ENCODE peak calls at places on chromosome 5, in seven cellular contexts. V is neural progenitor cell; E is Kasumi-1; Z is iPS-NIHi11; S is activated CD4-positive, CD25-positive, alpha-beta regulatory T cell treated with anti-CD3 and anti-CD28 coated beads, Interleukin-2, amount 50 U/mL, for 72 hours; O is tibial nerve; Y is left ventricle myocardium inferior. U is an unnamed sample.

GRCh38 chr5:72234265-72234700 is 85.8 kb downstream of the MRPS27 start:
- DNase-seq in V (no peak), E (peak), Z (no peak), S (no peak), O (no peak), Y (no peak), U (no peak)

GRCh38 chr5:14741721-14742426 is 77.4 kb downstream of the OTULIN start:
- DNase-seq in V (no peak), E (no peak), Z (no peak), S (no peak), O (no peak), Y (no peak), U (no peak)

GRCh38 chr5:102959055-102959454 is 160.9 kb downstream of the GIN1 start:
- DNase-seq in V (no peak), E (no peak), Z (no peak), S (no peak), O (no peak), Y (no peak), U (no peak)

GRCh38 chr5:175542232-175542965 is 64.0 kb downstream of the SFXN1 start:
- DNase-seq in V (no peak), E (no peak), Z (no peak), S (no peak), O (no peak), Y (no peak), U (no peak)

GRCh38 chr5:10525124-10525495 is 38.8 kb upstream of the ANKRD33B start:
- DNase-seq in V (no peak), E (no peak), Z (no peak), S (no peak), O (no peak), Y (no peak), U (no peak)

GRCh38 chr5:153081385-153081784 is 409.1 kb upstream of the GRIA1 start:
- DNase-seq in V (no peak), E (no peak), Z (no peak), S (no peak), O (no peak), Y (no peak), U (no peak)

GRCh38 chr5:29218829-29219228 is 1974.7 kb upstream of the CDH6 start:
- DNase-seq in V (no peak), E (no peak), Z (no peak), S (no peak), O (no peak), Y (no peak), U (no peak)

GRCh38 chr5:36696059-36696673 is 89.8 kb downstream of the SLC1A3 start:
- DNase-seq in V (peak), E (peak), Z (peak), S (no peak), O (peak), Y (peak), U (peak)

GRCh38 chr5:9067129-9067528 is 478.7 kb downstream of the SEMA5A start:
- DNase-seq in V (no peak), E (no peak), Z (no peak), S (no peak), O (no peak), Y (no peak), U (no peak)

GRCh38 chr5:86500947-86501346 is 116.8 kb upstream of the COX7C start:
- DNase-seq in V (peak), E (no peak), Z (peak), S (no peak), O (no peak), Y (no peak), U (no peak)

GRCh38 chr5:124444147-124444775 is 302.2 kb downstream of the ZNF608 start:
- DNase-seq in V (no peak), E (no peak), Z (no peak), S (no peak), O (no peak), Y (no peak), U (peak)

GRCh38 chr5:148005788-148006520 is 57.8 kb upstream of the SPINK5 start:
- DNase-seq in V (peak), E (no peak), Z (peak), S (no peak), O (no peak), Y (no peak), U (no peak)

GRCh38 chr5:141825836-141826560 is 52.2 kb downstream of the PCDH1 start:
- DNase-seq in V (peak), E (no peak), Z (peak), S (no peak), O (no peak), Y (no peak), U (no peak)

GRCh38 chr5:149904977-149905376 is 39.6 kb downstream of the PDE6A start:
- DNase-seq in V (no peak), E (no peak), Z (no peak), S (no peak), O (no peak), Y (no peak), U (no peak)

GRCh38 chr5:126383755-126384154 is 39.5 kb upstream of the GRAMD2B start:
- DNase-seq in V (no peak), E (no peak), Z (no peak), S (no peak), O (no peak), Y (no peak), U (no peak)

GRCh38 chr5:107282061-107282460 is 388.7 kb downstream of the EFNA5 start:
- DNase-seq in V (no peak), E (no peak), Z (no peak), S (no peak), O (no peak), Y (no peak), U (no peak)

GRCh38 chr5:25763781-25764180 is 1119.0 kb upstream of the CDH10 start:
- DNase-seq in V (no peak), E (no peak), Z (no peak), S (no peak), O (no peak), Y (no peak), U (no peak)

GRCh38 chr5:108749130-108749861 is 1.6 kb downstream of the FER start:
- DNase-seq in V (no peak), E (peak), Z (peak), S (no peak), O (no peak), Y (no peak), U (no peak)

GRCh38 chr5:74673011-74673790 is 11.8 kb upstream of the HEXB start:
- DNase-seq in V (peak), E (peak), Z (no peak), S (no peak), O (peak), Y (no peak), U (no peak)

GRCh38 chr5:59264641-59265245 is 628.8 kb downstream of the PDE4D start:
- DNase-seq in V (peak), E (no peak), Z (no peak), S (no peak), O (no peak), Y (no peak), U (no peak)

GRCh38 chr5:30392897-30393296 is 800.6 kb upstream of the CDH6 start:
- DNase-seq in V (no peak), E (no peak), Z (no peak), S (no peak), O (no peak), Y (no peak), U (no peak)

GRCh38 chr5:52283221-52283620 is 504.5 kb upstream of the ITGA1 start:
- DNase-seq in V (no peak), E (no peak), Z (no peak), S (no peak), O (no peak), Y (no peak), U (no peak)

GRCh38 chr5:141521244-141521781 is 32.4 kb downstream of the PCDHGC5 start:
- DNase-seq in V (peak), E (peak), Z (no peak), S (no peak), O (peak), Y (no peak), U (peak)

GRCh38 chr5:180803181-180804128 is 849 bp upstream of the MGAT1 start:
- DNase-seq in V (peak), E (peak), Z (peak), S (peak), O (peak), Y (peak), U (peak)

U was measured in gastrocnemius medialis.